ENCODE peak calls at places on chromosomes 2 and 18, in five cellular contexts. One of them, this sample, is unnamed.

GRCh38 chr2:185219981-185220380 is 518.6 kb upstream of the FSIP2 start:
- DNase-seq in fibroblast of mammary gland: peak
- DNase-seq in Karpas-422: no peak
- DNase-seq in GM03348: no peak
- DNase-seq in brain pericyte: no peak
- DNase-seq in this sample: no peak

GRCh38 chr2:201259216-201259615 is 1.1 kb upstream of the CASP8 start:
- DNase-seq in brain pericyte: no peak
- DNase-seq in GM03348: no peak
- DNase-seq in Karpas-422: no peak
- DNase-seq in fibroblast of mammary gland: no peak
- DNase-seq in this sample: no peak

GRCh38 chr2:233295891-233296290 is 11.7 kb upstream of the SAG start:
- DNase-seq in GM03348: no peak
- DNase-seq in Karpas-422: no peak
- DNase-seq in brain pericyte: no peak
- DNase-seq in fibroblast of mammary gland: no peak
- DNase-seq in this sample: no peak

GRCh38 chr2:144249035-144249637 is 270.8 kb downstream of the ZEB2 start:
- DNase-seq in GM03348: peak
- DNase-seq in brain pericyte: no peak
- DNase-seq in fibroblast of mammary gland: peak
- DNase-seq in Karpas-422: no peak
- DNase-seq in this sample: no peak

GRCh38 chr2:222750533-222750932 is 79.1 kb downstream of the MOGAT1 start:
- DNase-seq in GM03348: no peak
- DNase-seq in fibroblast of mammary gland: no peak
- DNase-seq in brain pericyte: no peak
- DNase-seq in Karpas-422: no peak
- DNase-seq in this sample: no peak

GRCh38 chr18:25237571-25238267 is 114.2 kb downstream of the ZNF521 start:
- DNase-seq in brain pericyte: no peak
- DNase-seq in fibroblast of mammary gland: no peak
- DNase-seq in GM03348: no peak
- DNase-seq in Karpas-422: no peak
- DNase-seq in this sample: no peak

GRCh38 chr2:176768185-176768584 is 444.4 kb upstream of the HNRNPA3 start:
- DNase-seq in Karpas-422: peak
- DNase-seq in brain pericyte: no peak
- DNase-seq in fibroblast of mammary gland: no peak
- DNase-seq in GM03348: no peak
- DNase-seq in this sample: no peak

GRCh38 chr2:241803387-241804325 is 5.3 kb upstream of the NEU4 start:
- DNase-seq in fibroblast of mammary gland: peak
- DNase-seq in GM03348: peak
- DNase-seq in Karpas-422: no peak
- DNase-seq in brain pericyte: no peak
- DNase-seq in this sample: no peak

GRCh38 chr2:14903709-14904374 is 271.3 kb downstream of the LRATD1 start:
- DNase-seq in brain pericyte: no peak
- DNase-seq in Karpas-422: peak
- DNase-seq in GM03348: peak
- DNase-seq in fibroblast of mammary gland: peak
- DNase-seq in this sample: peak

GRCh38 chr2:134504586-134505336 is 214.0 kb downstream of the TMEM163 start:
- DNase-seq in fibroblast of mammary gland: no peak
- DNase-seq in Karpas-422: no peak
- DNase-seq in GM03348: no peak
- DNase-seq in brain pericyte: no peak
- DNase-seq in this sample: no peak

GRCh38 chr2:135840601-135841000 is 3.6 kb upstream of the LCT start:
- DNase-seq in fibroblast of mammary gland: peak
- DNase-seq in GM03348: no peak
- DNase-seq in brain pericyte: peak
- DNase-seq in Karpas-422: no peak
- DNase-seq in this sample: no peak

GRCh38 chr18:10140461-10140911 is 226.7 kb downstream of the VAPA start:
- DNase-seq in brain pericyte: no peak
- DNase-seq in fibroblast of mammary gland: no peak
- DNase-seq in GM03348: peak
- DNase-seq in Karpas-422: no peak
- DNase-seq in this sample: no peak

GRCh38 chr2:215722125-215722524 is 286.3 kb upstream of the FN1 start:
- DNase-seq in brain pericyte: no peak
- DNase-seq in Karpas-422: no peak
- DNase-seq in GM03348: no peak
- DNase-seq in fibroblast of mammary gland: peak
- DNase-seq in this sample: no peak

This sample was measured in MG63.